ENCODE peak calls at places on chromosome 16, in ten cellular contexts. One of them, this sample, is unnamed.

GRCh38 chr16:26983426-26983825 is 83.3 kb upstream of the C16orf82 start:
- DNase-seq in HCT116: no peak
- DNase-seq in stimulated activated CD8-positive, alpha-beta memory T cell treated with anti-CD3 and anti-CD28 coated beads, Interleukin-15, amount 100 ng/mL, for 1 hour: no peak
- DNase-seq in LoVo: no peak
- DNase-seq in GM23248: peak; percentile 84
- DNase-seq in aorta: no peak
- DNase-seq in Caco-2: no peak
- DNase-seq in COLO829: no peak
- DNase-seq in posterior cingulate gyrus: no peak
- DNase-seq in left lobe of liver: no peak
- DNase-seq in this sample: no peak

GRCh38 chr16:49497466-49497865 is 123.9 kb downstream of the C16orf78 start:
- DNase-seq in GM23248: no peak
- DNase-seq in LoVo: no peak
- DNase-seq in posterior cingulate gyrus: no peak
- DNase-seq in HCT116: no peak
- DNase-seq in aorta: peak; percentile 13
- DNase-seq in Caco-2: peak; percentile 19
- DNase-seq in COLO829: no peak
- DNase-seq in stimulated activated CD8-positive, alpha-beta memory T cell treated with anti-CD3 and anti-CD28 coated beads, Interleukin-15, amount 100 ng/mL, for 1 hour: no peak
- DNase-seq in left lobe of liver: no peak
- DNase-seq in this sample: no peak

GRCh38 chr16:86118467-86119307 is 219.7 kb downstream of the IRF8 start:
- DNase-seq in Caco-2: no peak
- DNase-seq in LoVo: no peak
- DNase-seq in stimulated activated CD8-positive, alpha-beta memory T cell treated with anti-CD3 and anti-CD28 coated beads, Interleukin-15, amount 100 ng/mL, for 1 hour: no peak
- DNase-seq in aorta: no peak
- DNase-seq in GM23248: peak; percentile 47
- DNase-seq in posterior cingulate gyrus: no peak
- DNase-seq in HCT116: no peak
- DNase-seq in left lobe of liver: no peak
- DNase-seq in COLO829: no peak
- DNase-seq in this sample: no peak

GRCh38 chr16:2830355-2830695 is 222 bp downstream of the ZG16B start:
- DNase-seq in COLO829: no peak
- DNase-seq in Caco-2: no peak
- DNase-seq in aorta: no peak
- DNase-seq in left lobe of liver: no peak
- DNase-seq in stimulated activated CD8-positive, alpha-beta memory T cell treated with anti-CD3 and anti-CD28 coated beads, Interleukin-15, amount 100 ng/mL, for 1 hour: no peak
- DNase-seq in LoVo: no peak
- DNase-seq in HCT116: no peak
- DNase-seq in GM23248: no peak
- DNase-seq in posterior cingulate gyrus: no peak
- DNase-seq in this sample: no peak

GRCh38 chr16:86975445-86975844 is 341.7 kb downstream of the C16orf95 start:
- DNase-seq in LoVo: peak; percentile 49
- DNase-seq in left lobe of liver: no peak
- DNase-seq in COLO829: peak; percentile 47
- DNase-seq in stimulated activated CD8-positive, alpha-beta memory T cell treated with anti-CD3 and anti-CD28 coated beads, Interleukin-15, amount 100 ng/mL, for 1 hour: no peak
- DNase-seq in posterior cingulate gyrus: no peak
- DNase-seq in Caco-2: no peak
- DNase-seq in GM23248: peak; percentile 66
- DNase-seq in aorta: peak; percentile 75
- DNase-seq in HCT116: peak; percentile 89
- DNase-seq in this sample: no peak

GRCh38 chr16:75566040-75566888 is at the start of gene GABARAPL2:
- DNase-seq in stimulated activated CD8-positive, alpha-beta memory T cell treated with anti-CD3 and anti-CD28 coated beads, Interleukin-15, amount 100 ng/mL, for 1 hour: peak; percentile 81
- DNase-seq in LoVo: peak; percentile 90
- DNase-seq in posterior cingulate gyrus: peak; percentile 89
- DNase-seq in COLO829: peak; percentile 62
- DNase-seq in aorta: peak; percentile 88
- DNase-seq in HCT116: peak; percentile 50
- DNase-seq in GM23248: peak; percentile 94
- DNase-seq in Caco-2: peak; percentile 88
- DNase-seq in left lobe of liver: peak; percentile 89
- DNase-seq in this sample: peak; percentile 81

GRCh38 chr16:77584205-77584859 is 138.0 kb upstream of the NUDT7 start:
- DNase-seq in GM23248: peak; percentile 81
- DNase-seq in aorta: no peak
- DNase-seq in COLO829: peak; percentile 56
- DNase-seq in LoVo: peak; percentile 48
- DNase-seq in HCT116: peak; percentile 46
- DNase-seq in posterior cingulate gyrus: peak; percentile 49
- DNase-seq in stimulated activated CD8-positive, alpha-beta memory T cell treated with anti-CD3 and anti-CD28 coated beads, Interleukin-15, amount 100 ng/mL, for 1 hour: peak; percentile 4
- DNase-seq in left lobe of liver: peak; percentile 49
- DNase-seq in Caco-2: peak; percentile 46
- DNase-seq in this sample: peak; percentile 61

GRCh38 chr16:56944954-56945839 is 13.3 kb downstream of the HERPUD1 start:
- DNase-seq in HCT116: no peak
- DNase-seq in aorta: no peak
- DNase-seq in posterior cingulate gyrus: no peak
- DNase-seq in COLO829: no peak
- DNase-seq in GM23248: no peak
- DNase-seq in left lobe of liver: no peak
- DNase-seq in Caco-2: no peak
- DNase-seq in LoVo: no peak
- DNase-seq in stimulated activated CD8-positive, alpha-beta memory T cell treated with anti-CD3 and anti-CD28 coated beads, Interleukin-15, amount 100 ng/mL, for 1 hour: no peak
- DNase-seq in this sample: no peak

GRCh38 chr16:71526111-71526998 is at the start of gene CHST4:
- DNase-seq in left lobe of liver: no peak
- DNase-seq in GM23248: peak; percentile 77
- DNase-seq in aorta: no peak
- DNase-seq in COLO829: no peak
- DNase-seq in LoVo: no peak
- DNase-seq in stimulated activated CD8-positive, alpha-beta memory T cell treated with anti-CD3 and anti-CD28 coated beads, Interleukin-15, amount 100 ng/mL, for 1 hour: no peak
- DNase-seq in posterior cingulate gyrus: no peak
- DNase-seq in HCT116: no peak
- DNase-seq in Caco-2: no peak
- DNase-seq in this sample: no peak

GRCh38 chr16:89314357-89314756 is 96.9 kb downstream of the ZNF778 start:
- DNase-seq in left lobe of liver: no peak
- DNase-seq in Caco-2: no peak
- DNase-seq in posterior cingulate gyrus: no peak
- DNase-seq in GM23248: no peak
- DNase-seq in stimulated activated CD8-positive, alpha-beta memory T cell treated with anti-CD3 and anti-CD28 coated beads, Interleukin-15, amount 100 ng/mL, for 1 hour: no peak
- DNase-seq in COLO829: no peak
- DNase-seq in HCT116: no peak
- DNase-seq in aorta: no peak
- DNase-seq in LoVo: no peak
- DNase-seq in this sample: no peak

GRCh38 chr16:57531253-57531575 is 5.2 kb downstream of the CCDC102A start:
- DNase-seq in GM23248: no peak
- DNase-seq in LoVo: no peak
- DNase-seq in HCT116: no peak
- DNase-seq in left lobe of liver: peak; percentile 24
- DNase-seq in posterior cingulate gyrus: no peak
- DNase-seq in Caco-2: peak; percentile 26
- DNase-seq in aorta: no peak
- DNase-seq in stimulated activated CD8-positive, alpha-beta memory T cell treated with anti-CD3 and anti-CD28 coated beads, Interleukin-15, amount 100 ng/mL, for 1 hour: no peak
- DNase-seq in COLO829: no peak
- DNase-seq in this sample: no peak

GRCh38 chr16:90031186-90031930 is 12.1 kb upstream of the DBNDD1 start:
- DNase-seq in LoVo: no peak
- DNase-seq in aorta: no peak
- DNase-seq in left lobe of liver: no peak
- DNase-seq in GM23248: peak; percentile 16
- DNase-seq in COLO829: no peak
- DNase-seq in stimulated activated CD8-positive, alpha-beta memory T cell treated with anti-CD3 and anti-CD28 coated beads, Interleukin-15, amount 100 ng/mL, for 1 hour: no peak
- DNase-seq in Caco-2: no peak
- DNase-seq in posterior cingulate gyrus: no peak
- DNase-seq in HCT116: no peak
- DNase-seq in this sample: no peak

GRCh38 chr16:20136446-20136968 is 62.8 kb upstream of the GPR139 start:
- DNase-seq in stimulated activated CD8-positive, alpha-beta memory T cell treated with anti-CD3 and anti-CD28 coated beads, Interleukin-15, amount 100 ng/mL, for 1 hour: no peak
- DNase-seq in posterior cingulate gyrus: no peak
- DNase-seq in COLO829: no peak
- DNase-seq in LoVo: no peak
- DNase-seq in left lobe of liver: no peak
- DNase-seq in aorta: no peak
- DNase-seq in HCT116: no peak
- DNase-seq in GM23248: no peak
- DNase-seq in Caco-2: no peak
- DNase-seq in this sample: no peak

GRCh38 chr16:4667203-4667983 is 26.0 kb upstream of the NUDT16L1 start:
- DNase-seq in posterior cingulate gyrus: no peak
- DNase-seq in HCT116: no peak
- DNase-seq in left lobe of liver: no peak
- DNase-seq in GM23248: no peak
- DNase-seq in LoVo: no peak
- DNase-seq in stimulated activated CD8-positive, alpha-beta memory T cell treated with anti-CD3 and anti-CD28 coated beads, Interleukin-15, amount 100 ng/mL, for 1 hour: no peak
- DNase-seq in Caco-2: no peak
- DNase-seq in aorta: no peak
- DNase-seq in COLO829: no peak
- DNase-seq in this sample: no peak

GRCh38 chr16:24906199-24906808 is 60.5 kb downstream of the SLC5A11 start:
- DNase-seq in posterior cingulate gyrus: no peak
- DNase-seq in aorta: no peak
- DNase-seq in GM23248: peak; percentile 65
- DNase-seq in left lobe of liver: no peak
- DNase-seq in Caco-2: no peak
- DNase-seq in LoVo: no peak
- DNase-seq in stimulated activated CD8-positive, alpha-beta memory T cell treated with anti-CD3 and anti-CD28 coated beads, Interleukin-15, amount 100 ng/mL, for 1 hour: no peak
- DNase-seq in COLO829: peak; percentile 26
- DNase-seq in HCT116: peak; percentile 19
- DNase-seq in this sample: no peak

GRCh38 chr16:84907575-84907974 is 87.8 kb downstream of the CRISPLD2 start:
- DNase-seq in posterior cingulate gyrus: no peak
- DNase-seq in LoVo: no peak
- DNase-seq in aorta: no peak
- DNase-seq in left lobe of liver: no peak
- DNase-seq in COLO829: no peak
- DNase-seq in GM23248: no peak
- DNase-seq in stimulated activated CD8-positive, alpha-beta memory T cell treated with anti-CD3 and anti-CD28 coated beads, Interleukin-15, amount 100 ng/mL, for 1 hour: no peak
- DNase-seq in HCT116: no peak
- DNase-seq in Caco-2: no peak
- DNase-seq in this sample: no peak

GRCh38 chr16:62035115-62036092 is 834 bp downstream of the CDH8 start:
- DNase-seq in HCT116: no peak
- DNase-seq in Caco-2: no peak
- DNase-seq in posterior cingulate gyrus: peak; percentile 52
- DNase-seq in COLO829: no peak
- DNase-seq in aorta: no peak
- DNase-seq in GM23248: no peak
- DNase-seq in LoVo: no peak
- DNase-seq in stimulated activated CD8-positive, alpha-beta memory T cell treated with anti-CD3 and anti-CD28 coated beads, Interleukin-15, amount 100 ng/mL, for 1 hour: no peak
- DNase-seq in left lobe of liver: no peak
- DNase-seq in this sample: peak; percentile 49

GRCh38 chr16:85615014-85615851 is 2.1 kb downstream of the GSE1 start:
- DNase-seq in COLO829: no peak
- DNase-seq in posterior cingulate gyrus: no peak
- DNase-seq in left lobe of liver: peak; percentile 76
- DNase-seq in LoVo: peak; percentile 91
- DNase-seq in Caco-2: peak; percentile 95
- DNase-seq in stimulated activated CD8-positive, alpha-beta memory T cell treated with anti-CD3 and anti-CD28 coated beads, Interleukin-15, amount 100 ng/mL, for 1 hour: no peak
- DNase-seq in aorta: peak; percentile 70
- DNase-seq in HCT116: peak; percentile 93
- DNase-seq in GM23248: no peak
- DNase-seq in this sample: peak; percentile 5

GRCh38 chr16:29315916-29316517 is 90.5 kb downstream of the NPIPB11 start:
- DNase-seq in posterior cingulate gyrus: no peak
- DNase-seq in aorta: no peak
- DNase-seq in GM23248: no peak
- DNase-seq in HCT116: no peak
- DNase-seq in stimulated activated CD8-positive, alpha-beta memory T cell treated with anti-CD3 and anti-CD28 coated beads, Interleukin-15, amount 100 ng/mL, for 1 hour: no peak
- DNase-seq in Caco-2: no peak
- DNase-seq in left lobe of liver: no peak
- DNase-seq in LoVo: no peak
- DNase-seq in COLO829: no peak
- DNase-seq in this sample: no peak

GRCh38 chr16:22007509-22008214 is at the start of gene MOSMO:
- DNase-seq in Caco-2: peak; percentile 60
- DNase-seq in GM23248: peak; percentile 89
- DNase-seq in stimulated activated CD8-positive, alpha-beta memory T cell treated with anti-CD3 and anti-CD28 coated beads, Interleukin-15, amount 100 ng/mL, for 1 hour: peak; percentile 36
- DNase-seq in left lobe of liver: peak; percentile 81
- DNase-seq in posterior cingulate gyrus: peak; percentile 82
- DNase-seq in LoVo: peak; percentile 46
- DNase-seq in aorta: peak; percentile 82
- DNase-seq in HCT116: no peak
- DNase-seq in COLO829: no peak
- DNase-seq in this sample: peak; percentile 78

GRCh38 chr16:188674-189073 is 8.4 kb downstream of the HBQ1 start:
- DNase-seq in left lobe of liver: no peak
- DNase-seq in posterior cingulate gyrus: no peak
- DNase-seq in HCT116: no peak
- DNase-seq in COLO829: no peak
- DNase-seq in aorta: peak; percentile 23
- DNase-seq in Caco-2: no peak
- DNase-seq in stimulated activated CD8-positive, alpha-beta memory T cell treated with anti-CD3 and anti-CD28 coated beads, Interleukin-15, amount 100 ng/mL, for 1 hour: no peak
- DNase-seq in LoVo: no peak
- DNase-seq in GM23248: no peak
- DNase-seq in this sample: no peak

GRCh38 chr16:27636453-27637200 is 86.7 kb downstream of the KATNIP start:
- DNase-seq in aorta: no peak
- DNase-seq in Caco-2: no peak
- DNase-seq in COLO829: no peak
- DNase-seq in LoVo: no peak
- DNase-seq in left lobe of liver: no peak
- DNase-seq in stimulated activated CD8-positive, alpha-beta memory T cell treated with anti-CD3 and anti-CD28 coated beads, Interleukin-15, amount 100 ng/mL, for 1 hour: no peak
- DNase-seq in GM23248: no peak
- DNase-seq in HCT116: no peak
- DNase-seq in posterior cingulate gyrus: no peak
- DNase-seq in this sample: no peak

GRCh38 chr16:30491744-30492308 is 19.3 kb downstream of the ITGAL start:
- DNase-seq in Caco-2: no peak
- DNase-seq in HCT116: no peak
- DNase-seq in GM23248: peak; percentile 75
- DNase-seq in COLO829: peak; percentile 64
- DNase-seq in posterior cingulate gyrus: no peak
- DNase-seq in LoVo: peak; percentile 67
- DNase-seq in stimulated activated CD8-positive, alpha-beta memory T cell treated with anti-CD3 and anti-CD28 coated beads, Interleukin-15, amount 100 ng/mL, for 1 hour: peak; percentile 14
- DNase-seq in left lobe of liver: no peak
- DNase-seq in aorta: no peak
- DNase-seq in this sample: no peak

GRCh38 chr16:1778200-1779179 is 3.9 kb downstream of the SPSB3 start:
- DNase-seq in left lobe of liver: no peak
- DNase-seq in LoVo: no peak
- DNase-seq in stimulated activated CD8-positive, alpha-beta memory T cell treated with anti-CD3 and anti-CD28 coated beads, Interleukin-15, amount 100 ng/mL, for 1 hour: no peak
- DNase-seq in aorta: peak; percentile 47
- DNase-seq in COLO829: no peak
- DNase-seq in HCT116: no peak
- DNase-seq in GM23248: no peak
- DNase-seq in posterior cingulate gyrus: no peak
- DNase-seq in Caco-2: no peak
- DNase-seq in this sample: no peak

GRCh38 chr16:88943741-88944140 is 33.3 kb downstream of the CBFA2T3 start:
- DNase-seq in stimulated activated CD8-positive, alpha-beta memory T cell treated with anti-CD3 and anti-CD28 coated beads, Interleukin-15, amount 100 ng/mL, for 1 hour: no peak
- DNase-seq in left lobe of liver: no peak
- DNase-seq in posterior cingulate gyrus: no peak
- DNase-seq in COLO829: no peak
- DNase-seq in LoVo: no peak
- DNase-seq in Caco-2: no peak
- DNase-seq in aorta: peak; percentile 29
- DNase-seq in HCT116: no peak
- DNase-seq in GM23248: no peak
- DNase-seq in this sample: no peak

GRCh38 chr16:19655242-19655777 is 62.7 kb downstream of the KNOP1 start:
- DNase-seq in LoVo: no peak
- DNase-seq in posterior cingulate gyrus: peak; percentile 20
- DNase-seq in Caco-2: no peak
- DNase-seq in left lobe of liver: no peak
- DNase-seq in GM23248: no peak
- DNase-seq in aorta: no peak
- DNase-seq in HCT116: no peak
- DNase-seq in COLO829: no peak
- DNase-seq in stimulated activated CD8-positive, alpha-beta memory T cell treated with anti-CD3 and anti-CD28 coated beads, Interleukin-15, amount 100 ng/mL, for 1 hour: no peak
- DNase-seq in this sample: no peak

GRCh38 chr16:49395021-49395420 is 21.4 kb downstream of the C16orf78 start:
- DNase-seq in GM23248: no peak
- DNase-seq in LoVo: no peak
- DNase-seq in HCT116: no peak
- DNase-seq in aorta: no peak
- DNase-seq in left lobe of liver: no peak
- DNase-seq in Caco-2: no peak
- DNase-seq in posterior cingulate gyrus: no peak
- DNase-seq in COLO829: no peak
- DNase-seq in stimulated activated CD8-positive, alpha-beta memory T cell treated with anti-CD3 and anti-CD28 coated beads, Interleukin-15, amount 100 ng/mL, for 1 hour: no peak
- DNase-seq in this sample: no peak

GRCh38 chr16:59552164-59552563 is 818.0 kb upstream of the GOT2 start:
- DNase-seq in GM23248: no peak
- DNase-seq in posterior cingulate gyrus: no peak
- DNase-seq in left lobe of liver: no peak
- DNase-seq in COLO829: no peak
- DNase-seq in LoVo: no peak
- DNase-seq in stimulated activated CD8-positive, alpha-beta memory T cell treated with anti-CD3 and anti-CD28 coated beads, Interleukin-15, amount 100 ng/mL, for 1 hour: no peak
- DNase-seq in aorta: no peak
- DNase-seq in HCT116: no peak
- DNase-seq in Caco-2: no peak
- DNase-seq in this sample: no peak

This sample was measured in nucleus accumbens.